ENCODE peak calls at places on chromosomes 13 and 19, in five cellular contexts. One of them, this sample, is unnamed.

GRCh38 chr13:112456138-112457056 is 80.2 kb downstream of the SPACA7 start:
- DNase-seq in heart right ventricle: no peak
- DNase-seq in Caco-2: no peak
- DNase-seq in fibroblast of mammary gland: no peak
- DNase-seq in PC-3: no peak
- DNase-seq in this sample: no peak

GRCh38 chr19:52981329-52981728 is 18.6 kb upstream of the ZNF816 start:
- DNase-seq in heart right ventricle: no peak
- DNase-seq in Caco-2: no peak
- DNase-seq in fibroblast of mammary gland: no peak
- DNase-seq in PC-3: no peak
- DNase-seq in this sample: no peak

GRCh38 chr13:20239748-20240147 is 7.6 kb upstream of the GJB6 start:
- DNase-seq in heart right ventricle: no peak
- DNase-seq in Caco-2: no peak
- DNase-seq in fibroblast of mammary gland: no peak
- DNase-seq in PC-3: no peak
- DNase-seq in this sample: no peak

GRCh38 chr13:111217661-111218060 is 102.6 kb downstream of the ARHGEF7 start:
- DNase-seq in heart right ventricle: no peak
- DNase-seq in Caco-2: no peak
- DNase-seq in fibroblast of mammary gland: peak
- DNase-seq in PC-3: no peak
- DNase-seq in this sample: no peak

GRCh38 chr19:35314031-35314430 is 15.0 kb upstream of the CD22 start:
- DNase-seq in heart right ventricle: no peak
- DNase-seq in Caco-2: no peak
- DNase-seq in fibroblast of mammary gland: no peak
- DNase-seq in PC-3: no peak
- DNase-seq in this sample: no peak

GRCh38 chr19:8487137-8487851 is 15.1 kb downstream of the PRAM1 start:
- DNase-seq in heart right ventricle: no peak
- DNase-seq in Caco-2: no peak
- DNase-seq in fibroblast of mammary gland: no peak
- DNase-seq in PC-3: no peak
- DNase-seq in this sample: no peak

GRCh38 chr13:65292488-65292901 is 1937.6 kb downstream of the PCDH9 start:
- DNase-seq in heart right ventricle: no peak
- DNase-seq in Caco-2: no peak
- DNase-seq in fibroblast of mammary gland: peak
- DNase-seq in PC-3: peak
- DNase-seq in this sample: no peak

GRCh38 chr13:87244256-87244870 is 426.8 kb upstream of the SLITRK5 start:
- DNase-seq in heart right ventricle: no peak
- DNase-seq in Caco-2: no peak
- DNase-seq in fibroblast of mammary gland: no peak
- DNase-seq in PC-3: no peak
- DNase-seq in this sample: no peak

GRCh38 chr13:36778083-36778671 is 40.8 kb upstream of the RFXAP start:
- DNase-seq in heart right ventricle: no peak
- DNase-seq in Caco-2: no peak
- DNase-seq in fibroblast of mammary gland: peak
- DNase-seq in PC-3: peak
- DNase-seq in this sample: no peak

GRCh38 chr19:12785431-12786011 is 5.8 kb upstream of the JUNB start:
- DNase-seq in heart right ventricle: peak
- DNase-seq in Caco-2: no peak
- DNase-seq in fibroblast of mammary gland: no peak
- DNase-seq in PC-3: no peak
- DNase-seq in this sample: no peak

GRCh38 chr19:2494447-2495129 is 18.7 kb downstream of the GADD45B start:
- DNase-seq in heart right ventricle: peak
- DNase-seq in Caco-2: no peak
- DNase-seq in fibroblast of mammary gland: peak
- DNase-seq in PC-3: peak
- DNase-seq in this sample: no peak

GRCh38 chr13:44622701-44623100 is 46.6 kb upstream of the TSC22D1 start:
- DNase-seq in heart right ventricle: no peak
- DNase-seq in Caco-2: no peak
- DNase-seq in fibroblast of mammary gland: no peak
- DNase-seq in PC-3: no peak
- DNase-seq in this sample: no peak

GRCh38 chr13:99959538-99960230 is 11.9 kb downstream of the ZIC5 start:
- DNase-seq in heart right ventricle: no peak
- DNase-seq in Caco-2: no peak
- DNase-seq in fibroblast of mammary gland: no peak
- DNase-seq in PC-3: no peak
- DNase-seq in this sample: no peak

GRCh38 chr19:6047741-6048231 is 62.5 kb downstream of the RFX2 start:
- DNase-seq in heart right ventricle: no peak
- DNase-seq in Caco-2: peak
- DNase-seq in fibroblast of mammary gland: peak
- DNase-seq in PC-3: peak
- DNase-seq in this sample: no peak

GRCh38 chr19:40721140-40721486 is 4.2 kb downstream of the ITPKC start:
- DNase-seq in heart right ventricle: no peak
- DNase-seq in Caco-2: no peak
- DNase-seq in fibroblast of mammary gland: peak
- DNase-seq in PC-3: no peak
- DNase-seq in this sample: no peak

GRCh38 chr13:53778937-53779336 is 750.3 kb downstream of the OLFM4 start:
- DNase-seq in heart right ventricle: no peak
- DNase-seq in Caco-2: no peak
- DNase-seq in fibroblast of mammary gland: no peak
- DNase-seq in PC-3: peak
- DNase-seq in this sample: no peak

GRCh38 chr13:89514534-89515312 is 1832.8 kb upstream of the MIR17HG start:
- DNase-seq in heart right ventricle: no peak
- DNase-seq in Caco-2: peak
- DNase-seq in fibroblast of mammary gland: peak
- DNase-seq in PC-3: peak
- DNase-seq in this sample: no peak

GRCh38 chr13:108987945-108988344 is 358.5 kb downstream of the MYO16 start:
- DNase-seq in heart right ventricle: no peak
- DNase-seq in Caco-2: no peak
- DNase-seq in fibroblast of mammary gland: no peak
- DNase-seq in PC-3: no peak
- DNase-seq in this sample: no peak

GRCh38 chr19:8131517-8131916 is 17.9 kb downstream of the FBN3 start:
- DNase-seq in heart right ventricle: no peak
- DNase-seq in Caco-2: no peak
- DNase-seq in fibroblast of mammary gland: no peak
- DNase-seq in PC-3: no peak
- DNase-seq in this sample: no peak

GRCh38 chr13:84455143-84455905 is 573.0 kb upstream of the SLITRK1 start:
- DNase-seq in heart right ventricle: no peak
- DNase-seq in Caco-2: no peak
- DNase-seq in fibroblast of mammary gland: no peak
- DNase-seq in PC-3: no peak
- DNase-seq in this sample: no peak

GRCh38 chr13:46749951-46750350 is 47.0 kb downstream of the ESD start:
- DNase-seq in heart right ventricle: no peak
- DNase-seq in Caco-2: no peak
- DNase-seq in fibroblast of mammary gland: no peak
- DNase-seq in PC-3: no peak
- DNase-seq in this sample: no peak

GRCh38 chr19:23101241-23101640 is 15.6 kb upstream of the ZNF730 start:
- DNase-seq in heart right ventricle: no peak
- DNase-seq in Caco-2: no peak
- DNase-seq in fibroblast of mammary gland: no peak
- DNase-seq in PC-3: peak
- DNase-seq in this sample: no peak

GRCh38 chr13:73665279-73665678 is 468.9 kb downstream of the KLF12 start:
- DNase-seq in heart right ventricle: no peak
- DNase-seq in Caco-2: no peak
- DNase-seq in fibroblast of mammary gland: no peak
- DNase-seq in PC-3: no peak
- DNase-seq in this sample: no peak

GRCh38 chr19:46859637-46860124 is 1.1 kb upstream of the ARHGAP35 start:
- DNase-seq in heart right ventricle: peak
- DNase-seq in Caco-2: no peak
- DNase-seq in fibroblast of mammary gland: peak
- DNase-seq in PC-3: peak
- DNase-seq in this sample: no peak

GRCh38 chr19:2326699-2327360 is 1.6 kb downstream of the LSM7 start:
- DNase-seq in heart right ventricle: no peak
- DNase-seq in Caco-2: no peak
- DNase-seq in fibroblast of mammary gland: no peak
- DNase-seq in PC-3: no peak
- DNase-seq in this sample: no peak

GRCh38 chr13:44191504-44192171 is 182.0 kb upstream of the SERP2 start:
- DNase-seq in heart right ventricle: no peak
- DNase-seq in Caco-2: peak
- DNase-seq in fibroblast of mammary gland: peak
- DNase-seq in PC-3: peak
- DNase-seq in this sample: peak

GRCh38 chr13:32538621-32539246 is at the start of gene N4BP2L2:
- DNase-seq in heart right ventricle: peak
- DNase-seq in Caco-2: peak
- DNase-seq in fibroblast of mammary gland: peak
- DNase-seq in PC-3: peak
- DNase-seq in this sample: peak
- TF ChIP-seq CTCF in heart right ventricle: peak
- TF ChIP-seq CTCF in Caco-2: peak
- TF ChIP-seq CTCF in fibroblast of mammary gland: peak
- TF ChIP-seq CTCF in PC-3: peak
- TF ChIP-seq CTCF in this sample: peak

DNA sequence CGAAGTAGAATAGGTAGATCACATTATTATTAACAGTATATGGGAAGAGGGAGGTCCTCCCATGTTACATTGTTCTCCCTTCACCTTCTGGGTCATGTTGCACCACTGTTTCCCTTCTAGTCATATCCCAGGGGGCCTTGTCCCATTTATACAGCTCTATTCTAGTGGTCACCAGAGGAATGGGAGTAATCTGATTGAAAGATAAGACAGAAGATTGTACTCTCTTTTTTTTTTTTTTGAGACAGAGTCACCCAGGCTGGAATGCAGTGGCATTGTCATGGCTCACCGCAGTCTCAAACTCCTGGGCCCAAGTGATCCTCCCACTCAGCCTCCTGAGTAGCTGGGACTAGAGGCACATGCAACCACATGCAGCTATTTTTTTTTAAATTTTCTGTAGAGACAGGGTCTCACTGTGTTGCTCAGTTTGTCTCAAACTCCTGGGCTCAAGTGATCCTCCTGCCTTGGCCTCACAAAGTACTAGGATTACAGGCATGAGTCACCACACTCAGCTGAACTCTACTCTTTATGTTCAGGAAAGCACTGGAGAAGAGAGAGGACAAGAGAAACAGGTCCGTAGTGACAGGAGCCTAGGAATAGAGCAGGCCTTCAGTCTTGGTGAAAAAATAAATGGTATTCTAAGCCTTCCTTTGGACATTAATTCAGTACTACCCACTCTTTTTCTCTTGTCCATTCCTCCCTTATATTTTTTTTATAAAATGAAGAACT is 4.3 kb upstream of the ZNF529 start:
- DNase-seq in heart right ventricle: no peak
- DNase-seq in Caco-2: no peak
- DNase-seq in fibroblast of mammary gland: no peak
- DNase-seq in PC-3: no peak
- DNase-seq in this sample: no peak
- H3K4me3 ChIP-seq in heart right ventricle: no peak
- H3K4me3 ChIP-seq in Caco-2: no peak
- H3K4me3 ChIP-seq in fibroblast of mammary gland: no peak
- H3K4me3 ChIP-seq in PC-3: no peak
- H3K4me3 ChIP-seq in this sample: no peak

GRCh38 chr19:39037194-39037593 is 4.8 kb upstream of the FBXO27 start:
- DNase-seq in heart right ventricle: no peak
- DNase-seq in Caco-2: no peak
- DNase-seq in fibroblast of mammary gland: no peak
- DNase-seq in PC-3: no peak
- DNase-seq in this sample: no peak

GRCh38 chr19:39032164-39032918 is at the start of gene FBXO27:
- DNase-seq in heart right ventricle: peak
- DNase-seq in Caco-2: peak
- DNase-seq in fibroblast of mammary gland: no peak
- DNase-seq in PC-3: peak
- DNase-seq in this sample: no peak

GRCh38 chr19:39038098-39038497 is 5.7 kb upstream of the FBXO27 start:
- DNase-seq in heart right ventricle: no peak
- DNase-seq in Caco-2: peak
- DNase-seq in fibroblast of mammary gland: peak
- DNase-seq in PC-3: peak
- DNase-seq in this sample: no peak
- TF ChIP-seq CTCF in heart right ventricle: no peak
- TF ChIP-seq CTCF in Caco-2: peak
- TF ChIP-seq CTCF in fibroblast of mammary gland: peak
- TF ChIP-seq CTCF in PC-3: peak
- TF ChIP-seq CTCF in this sample: no peak

GRCh38 chr19:55068803-55069136 is 5.8 kb upstream of the RDH13 start:
- DNase-seq in heart right ventricle: no peak
- DNase-seq in Caco-2: no peak
- DNase-seq in fibroblast of mammary gland: no peak
- DNase-seq in PC-3: no peak
- DNase-seq in this sample: no peak
- H3K4me3 ChIP-seq in heart right ventricle: peak
- H3K4me3 ChIP-seq in Caco-2: peak
- H3K4me3 ChIP-seq in fibroblast of mammary gland: no peak
- H3K4me3 ChIP-seq in PC-3: peak
- H3K4me3 ChIP-seq in this sample: peak

GRCh38 chr13:31160857-31161582 is 684 bp downstream of the HSPH1 start:
- DNase-seq in heart right ventricle: peak
- DNase-seq in Caco-2: peak
- DNase-seq in fibroblast of mammary gland: peak
- DNase-seq in PC-3: peak
- DNase-seq in this sample: peak
- TF ChIP-seq CTCF in heart right ventricle: no peak
- TF ChIP-seq CTCF in Caco-2: no peak
- TF ChIP-seq CTCF in fibroblast of mammary gland: no peak
- TF ChIP-seq CTCF in PC-3: no peak
- TF ChIP-seq CTCF in this sample: no peak